ENCODE peak calls at places on chromosomes 13 and 19, in seven cellular contexts. Q, N, L, A, B, F and H are unnamed samples.
A peak's percentile ranks its signal among the peaks of the same experiment; 100 is the strongest.

GRCh38 chr13:25945596-25945995 is 106.2 kb downstream of the SHISA2 start:
- DNase-seq in Q (no peak), N (no peak), L (no peak), A (no peak), B (no peak), F (no peak), H (no peak)

GRCh38 chr13:99347335-99347878 is 40.2 kb upstream of the GPR183 start:
- DNase-seq in Q (no peak), N (no peak), L (no peak), A (no peak), B (no peak), F (no peak), H (no peak)

GRCh38 chr13:73849292-73849691 is 284.9 kb downstream of the KLF12 start:
- DNase-seq in Q (no peak), N (peak; percentile 36), L (peak; percentile 60), A (no peak), B (peak; percentile 11), F (no peak), H (no peak)

GRCh38 chr13:109088528-109088927 is 459.1 kb downstream of the MYO16 start:
- DNase-seq in Q (no peak), N (no peak), L (no peak), A (no peak), B (no peak), F (no peak), H (no peak)

GRCh38 chr19:29548483-29549085 is 22.8 kb downstream of the VSTM2B start:
- DNase-seq in Q (no peak), N (no peak), L (no peak), A (no peak), B (no peak), F (no peak), H (no peak)

GRCh38 chr13:67118277-67118676 is 111.9 kb downstream of the PCDH9 start:
- DNase-seq in Q (no peak), N (no peak), L (no peak), A (no peak), B (no peak), F (no peak), H (no peak)

GRCh38 chr13:60591348-60591747 is 194.3 kb downstream of the TDRD3 start:
- DNase-seq in Q (no peak), N (no peak), L (peak; percentile 53), A (peak; percentile 53), B (no peak), F (no peak), H (no peak)

GRCh38 chr19:48739835-48740704 is at the start of gene RASIP1:
- DNase-seq in Q (no peak), N (peak; percentile 26), L (no peak), A (no peak), B (no peak), F (no peak), H (no peak)

GRCh38 chr13:30373727-30374126 is 48.6 kb upstream of the UBE2L5 start:
- DNase-seq in Q (peak; percentile 38), N (no peak), L (peak; percentile 86), A (no peak), B (no peak), F (no peak), H (no peak)

GRCh38 chr19:41546386-41546789 is 29.6 kb upstream of the CEACAM21 start:
- DNase-seq in Q (no peak), N (no peak), L (peak; percentile 82), A (no peak), B (no peak), F (no peak), H (no peak)

GRCh38 chr19:43674630-43674982 is 4.6 kb upstream of the PLAUR start:
- DNase-seq in Q (no peak), N (no peak), L (no peak), A (no peak), B (no peak), F (no peak), H (no peak)

GRCh38 chr19:4379383-4380253 is 20.7 kb downstream of the SH3GL1 start:
- DNase-seq in Q (no peak), N (peak; percentile 38), L (peak; percentile 72), A (no peak), B (no peak), F (peak; percentile 68), H (no peak)

GRCh38 chr13:96090240-96091101 is 564 bp downstream of the HS6ST3 start:
- DNase-seq in Q (no peak), N (peak; percentile 6), L (peak; percentile 25), A (no peak), B (no peak), F (no peak), H (peak; percentile 30)

GRCh38 chr13:99614465-99614885 is 113.2 kb downstream of the TM9SF2 start:
- DNase-seq in Q (no peak), N (peak; percentile 45), L (peak; percentile 60), A (no peak), B (no peak), F (no peak), H (no peak)

GRCh38 chr19:44644391-44645016 is 794 bp downstream of the PVR start:
- DNase-seq in Q (no peak), N (peak; percentile 55), L (no peak), A (no peak), B (no peak), F (no peak), H (no peak)

GRCh38 chr13:74114202-74114601 is 20.0 kb downstream of the KLF12 start:
- DNase-seq in Q (no peak), N (peak; percentile 28), L (no peak), A (no peak), B (no peak), F (no peak), H (no peak)

GRCh38 chr19:51783373-51783772 is 11.6 kb upstream of the FPR3 start:
- DNase-seq in Q (no peak), N (no peak), L (peak; percentile 1), A (no peak), B (no peak), F (no peak), H (no peak)

GRCh38 chr13:49649244-49649962 is 21.1 kb downstream of the ARL11 start:
- DNase-seq in Q (no peak), N (peak; percentile 53), L (no peak), A (peak; percentile 7), B (no peak), F (no peak), H (no peak)

GRCh38 chr13:67023088-67023893 is 206.8 kb downstream of the PCDH9 start:
- DNase-seq in Q (no peak), N (peak; percentile 31), L (no peak), A (peak; percentile 27), B (no peak), F (no peak), H (no peak)

GRCh38 chr19:46630806-46631205 is 5.2 kb downstream of the GNG8 start:
- DNase-seq in Q (no peak), N (no peak), L (no peak), A (no peak), B (no peak), F (no peak), H (no peak)

GRCh38 chr13:72507394-72508199 is 219.8 kb downstream of the MZT1 start:
- DNase-seq in Q (no peak), N (no peak), L (no peak), A (no peak), B (no peak), F (no peak), H (no peak)

GRCh38 chr19:12611361-12611699 is 610 bp downstream of the ZNF791 start:
- DNase-seq in Q (no peak), N (peak; percentile 74), L (no peak), A (peak; percentile 35), B (no peak), F (peak; percentile 70), H (no peak)